ENCODE peak calls at places on chromosomes 16 and 17, in six cellular contexts. B is PC-9, O is transverse colon, V is sigmoid colon, Z is SJCRH30, I is pancreas. F is an unnamed sample. For H3K36me3 and H3K9me3, the result is how much of the 10 kb centered on the place peaks cover.

GRCh38 chr17:18008496-18009268 is 30.3 kb downstream of the ATPAF2 start:
- DNase-seq in O (no peak), B (peak), V (no peak), Z (peak), I (no peak), F (no peak)

GRCh38 chr17:63498621-63499195 is 21.8 kb downstream of the ACE start:
- DNase-seq in I (no peak), V (no peak), Z (no peak), B (no peak), O (no peak), F (no peak)

GRCh38 chr17:79038545-79039135 is 14.7 kb downstream of the C1QTNF1 start:
- DNase-seq in B (peak), O (no peak), I (peak), V (peak), Z (no peak), F (no peak)

GRCh38 chr17:73390851-73391250 is 79.0 kb upstream of the CDC42EP4 start:
- DNase-seq in B (no peak), O (no peak), Z (no peak), I (no peak), V (no peak), F (no peak)

GRCh38 chr17:78934681-78935418 is 9.7 kb upstream of the TIMP2 start:
- DNase-seq in Z (peak), O (no peak), V (peak), I (no peak), B (no peak), F (no peak)

GRCh38 chr17:55416470-55417052 is 5.1 kb downstream of the MMD start:
- DNase-seq in V (no peak), Z (no peak), O (no peak), I (no peak), B (no peak), F (no peak)

GRCh38 chr16:25788637-25789036 is 96.9 kb downstream of the HS3ST4 start:
- DNase-seq in V (no peak), I (no peak), Z (no peak), O (no peak), B (no peak), F (no peak)

GRCh38 chr16:66562986-66563385 is 3.3 kb upstream of the CMTM1 start:
- DNase-seq in Z (no peak), V (no peak), I (no peak), O (no peak), B (no peak), F (no peak)

GRCh38 chr16:8937803-8938202 is 25.9 kb downstream of the USP7 start:
- DNase-seq in I (no peak), Z (no peak), B (peak), O (no peak), V (no peak), F (no peak)

GRCh38 chr17:83055911-83056582 is 23.4 kb upstream of the METRNL start:
- DNase-seq in Z (no peak), V (peak), I (peak), B (peak), O (no peak), F (no peak)

GRCh38 chr17:66713533-66714042 is 121.3 kb upstream of the CACNG5 start:
- DNase-seq in O (no peak), B (no peak), I (no peak), V (no peak), Z (no peak), F (no peak)

GRCh38 chr17:76909971-76910760 is 42.0 kb downstream of the MGAT5B start:
- DNase-seq in I (peak), V (no peak), O (peak), Z (peak), B (no peak), F (peak)

GRCh38 chr16:67694611-67695010 is 24.5 kb downstream of the GFOD2 start:
- DNase-seq in Z (no peak), B (no peak), O (no peak), I (no peak), V (peak), F (no peak)

GRCh38 chr17:19291646-19292376 is 54.6 kb downstream of the EPN2 start:
- DNase-seq in Z (no peak), B (no peak), O (no peak), V (no peak), I (no peak), F (no peak)

GRCh38 chr16:71562552-71562951 is 14.3 kb downstream of the TAT start:
- DNase-seq in B (no peak), O (no peak), Z (no peak), V (no peak), I (no peak), F (no peak)

DNA sequence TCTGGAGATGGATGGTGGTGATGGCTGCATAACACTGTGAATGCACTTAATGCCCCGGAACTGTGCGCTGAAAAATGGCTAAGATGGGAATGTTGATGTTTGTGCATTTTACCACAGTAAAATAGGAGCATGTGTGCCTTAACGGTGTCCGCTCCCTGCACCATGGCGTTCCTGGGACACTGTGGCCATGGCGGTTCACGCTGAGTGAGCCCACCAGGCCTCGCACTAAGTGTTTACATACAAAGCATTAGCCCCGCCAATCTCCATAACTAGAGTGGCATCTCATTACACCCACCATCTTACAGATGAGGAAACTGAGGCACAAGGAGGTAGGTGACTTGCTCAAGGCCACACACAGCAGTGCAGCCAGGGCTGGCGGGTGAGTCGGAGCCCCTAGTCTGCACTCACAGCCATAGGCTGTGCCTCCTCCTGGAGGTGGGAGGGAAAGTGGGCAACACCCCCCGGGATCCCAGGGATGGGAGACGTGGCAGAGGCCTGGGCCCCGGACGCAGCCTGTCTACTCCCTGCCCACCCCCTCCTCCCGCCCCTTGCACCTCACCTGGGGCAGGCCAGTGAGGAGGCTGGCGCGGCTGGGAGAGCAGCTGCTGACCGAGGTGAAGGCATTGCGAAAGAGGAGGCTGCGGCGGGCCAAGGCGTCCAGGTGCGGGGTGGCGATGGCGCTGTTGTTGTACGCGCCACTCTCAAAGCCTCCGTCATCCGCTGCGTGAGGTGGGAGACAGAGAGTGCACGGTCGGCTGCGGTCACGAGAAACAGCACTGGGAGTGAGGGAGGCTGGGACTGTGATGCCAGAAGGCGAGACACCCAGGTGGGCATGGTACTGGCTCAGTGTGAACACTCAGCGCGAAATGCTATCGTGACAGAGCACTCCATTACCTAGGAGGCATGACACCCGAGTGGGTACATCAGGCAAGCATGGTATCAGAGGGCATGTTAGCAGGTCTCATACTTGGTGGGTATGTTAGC is 3.4 kb downstream of the SGSH start:
- DNase-seq in O (no peak), V (no peak), Z (no peak), B (no peak), I (no peak), F (no peak)
- H3K36me3 ChIP-seq in O (under half), V (under half), Z (under half), B (under half), I (under half), F (under half)

GRCh38 chr16:31780342-31780741 is 93.3 kb upstream of the ZNF267 start:
- DNase-seq in Z (no peak), B (no peak), I (no peak), V (no peak), O (no peak), F (no peak)
- H3K9me3 ChIP-seq in Z (under half), B (under half), I (under half), V (under half), O (half or more), F (under half)

GRCh38 chr16:24774510-24774909 is 45.1 kb downstream of the TNRC6A start:
- DNase-seq in Z (no peak), O (no peak), V (no peak), B (no peak), I (no peak), F (no peak)
- H3K36me3 ChIP-seq in Z (under half), O (under half), V (under half), B (under half), I (under half), F (under half)

GRCh38 chr17:5097101-5097834 is 14.4 kb downstream of the ZNF232 start:
- DNase-seq in B (no peak), V (peak), Z (no peak), I (peak), O (peak), F (peak)

GRCh38 chr17:5092139-5093010 is 14.1 kb downstream of the ZFP3 start:
- DNase-seq in I (no peak), V (no peak), O (no peak), Z (no peak), B (no peak), F (no peak)
- H3K9me3 ChIP-seq in I (under half), V (half or more), O (half or more), Z (under half), B (half or more), F (half or more)

GRCh38 chr17:8552582-8553320 is 77.8 kb downstream of the MYH10 start:
- DNase-seq in B (no peak), I (no peak), O (no peak), V (no peak), Z (no peak), F (no peak)
- H3K36me3 ChIP-seq in B (under half), I (under half), O (under half), V (under half), Z (under half), F (under half)

DNA sequence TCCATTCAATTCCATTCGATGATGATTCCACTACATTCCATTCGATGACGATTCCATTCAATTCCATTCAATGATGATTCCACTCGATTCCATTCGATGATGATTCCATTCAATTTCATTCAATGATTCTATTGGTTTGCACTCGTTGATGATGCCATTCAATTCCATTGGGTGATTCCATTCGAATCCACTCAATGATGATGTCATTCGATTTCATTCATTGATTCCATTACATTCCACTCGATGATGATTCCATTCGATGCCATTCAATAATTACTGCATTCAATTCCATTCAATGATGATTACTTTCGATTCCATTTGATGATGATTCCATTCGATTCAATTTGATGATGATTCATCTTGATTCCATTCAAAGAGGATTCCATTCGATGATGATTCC is 1299.4 kb downstream of the TP53TG3F start:
- DNase-seq in Z (no peak), B (no peak), O (no peak), I (no peak), V (no peak), F (no peak)
- H3K9me3 ChIP-seq in Z (under half), B (half or more), O (under half), I (under half), V (under half), F (half or more)

DNA sequence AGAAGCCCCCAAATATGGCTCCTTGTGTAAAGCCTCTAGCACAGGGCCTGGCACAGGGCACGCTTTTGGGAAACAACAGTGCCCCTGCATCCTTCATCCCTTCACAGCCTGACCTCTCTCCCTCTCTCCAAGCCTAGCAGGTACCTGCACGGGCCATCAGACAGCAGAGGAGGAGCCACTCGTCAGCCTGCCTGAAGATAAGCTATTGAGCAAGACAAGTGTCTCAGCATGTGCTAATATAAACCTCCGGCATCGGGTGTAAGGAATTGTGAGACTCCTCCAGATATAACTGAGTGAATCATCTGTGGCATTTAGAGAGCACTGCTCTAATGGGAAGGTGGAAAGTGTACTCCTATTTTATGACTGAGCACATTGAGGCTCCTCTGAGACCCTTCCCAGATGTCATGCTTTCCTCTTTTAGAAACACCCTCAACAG is 38.3 kb downstream of the TBX4 start:
- DNase-seq in V (no peak), B (peak), I (no peak), Z (no peak), O (no peak), F (no peak)
- H3K36me3 ChIP-seq in V (under half), B (under half), I (under half), Z (under half), O (under half), F (under half)

GRCh38 chr16:35411156-35411555 is 1951.7 kb downstream of the TP53TG3F start:
- DNase-seq in V (no peak), B (no peak), I (no peak), O (no peak), Z (no peak), F (no peak)

GRCh38 chr16:35414563-35414962 is 1955.2 kb downstream of the TP53TG3F start:
- DNase-seq in B (no peak), O (no peak), V (no peak), Z (no peak), I (no peak), F (no peak)

GRCh38 chr16:35409503-35409902 is 1950.1 kb downstream of the TP53TG3F start:
- DNase-seq in O (no peak), V (no peak), B (no peak), Z (no peak), I (no peak), F (no peak)

GRCh38 chr16:35414139-35414538 is 1954.7 kb downstream of the TP53TG3F start:
- DNase-seq in Z (no peak), I (no peak), O (no peak), V (no peak), B (no peak), F (no peak)

DNA sequence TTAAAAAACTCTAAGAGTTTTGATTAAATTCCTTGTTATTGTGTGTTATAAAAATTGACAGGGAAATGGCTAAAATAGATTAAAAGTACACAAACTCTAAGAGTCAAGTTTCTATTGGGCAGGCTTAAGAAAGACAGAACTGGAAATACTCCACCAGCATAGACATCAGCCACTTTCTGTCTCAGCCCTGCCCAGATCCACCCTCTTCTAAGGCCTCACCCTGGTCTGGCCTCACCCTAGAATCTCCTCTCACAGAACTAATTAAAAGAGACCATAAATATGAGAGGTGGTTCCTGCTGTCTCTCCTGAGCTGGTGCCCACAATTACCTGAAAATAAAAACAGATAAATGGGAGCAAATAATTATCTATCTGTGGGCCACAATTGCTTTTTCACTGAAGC is 1951.0 kb downstream of the TP53TG3F start:
- DNase-seq in B (no peak), Z (no peak), O (no peak), V (no peak), I (no peak), F (no peak)
- H3K9me3 ChIP-seq in B (under half), Z (under half), O (under half), V (under half), I (under half), F (under half)

GRCh38 chr16:30357715-30358576 is 2.8 kb upstream of the CD2BP2 start:
- DNase-seq in O (no peak), I (no peak), Z (no peak), B (no peak), V (no peak), F (no peak)

GRCh38 chr16:30357085-30357714 is 2.1 kb upstream of the CD2BP2 start:
- DNase-seq in V (no peak), I (no peak), B (no peak), Z (no peak), O (no peak), F (no peak)

GRCh38 chr16:30355144-30355953 is at the start of gene CD2BP2:
- DNase-seq in I (peak), O (peak), Z (peak), V (peak), B (peak), F (peak)

GRCh38 chr16:30355954-30356308 is 823 bp upstream of the CD2BP2 start:
- DNase-seq in Z (no peak), V (no peak), B (no peak), I (no peak), O (no peak), F (no peak)

GRCh38 chr16:30356401-30357084 is 1.4 kb upstream of the CD2BP2 start:
- DNase-seq in V (no peak), I (no peak), O (peak), Z (no peak), B (no peak), F (no peak)
- H3K36me3 ChIP-seq in V (under half), I (under half), O (under half), Z (under half), B (under half), F (under half)

F was measured in A673.